ENCODE peak calls at places on chromosomes 2 and 18, in six cellular contexts. A, K, Q, P, B and Y are unnamed samples.

GRCh38 chr2:230762317-230762896 is 49.8 kb downstream of the CAB39 start:
- DNase-seq in A (no peak), K (no peak), Q (no peak), P (no peak), B (peak), Y (peak)

GRCh38 chr2:49616800-49617199 is 462.5 kb upstream of the FSHR start:
- DNase-seq in A (no peak), K (no peak), Q (no peak), P (no peak), B (peak), Y (peak)

GRCh38 chr2:47119001-47119400 is 36.1 kb downstream of the STPG4 start:
- DNase-seq in A (no peak), K (no peak), Q (no peak), P (no peak), B (peak), Y (no peak)

GRCh38 chr2:196176142-196176738 is 4.9 kb upstream of the STK17B start:
- DNase-seq in A (no peak), K (no peak), Q (peak), P (peak), B (no peak), Y (peak)

GRCh38 chr2:38528008-38528442 is 74.7 kb downstream of the HNRNPLL start:
- DNase-seq in A (no peak), K (no peak), Q (no peak), P (peak), B (peak), Y (no peak)

GRCh38 chr2:141994066-141994465 is 136.8 kb downstream of the LRP1B start:
- DNase-seq in A (no peak), K (no peak), Q (no peak), P (no peak), B (no peak), Y (no peak)

GRCh38 chr18:63979409-63979908 is 9.6 kb downstream of the SERPINB8 start:
- DNase-seq in A (no peak), K (peak), Q (peak), P (peak), B (peak), Y (peak)

GRCh38 chr2:70461981-70462876 is 91.4 kb downstream of the TGFA start:
- DNase-seq in A (no peak), K (no peak), Q (no peak), P (no peak), B (no peak), Y (no peak)

GRCh38 chr2:46827274-46827930 is 88.2 kb downstream of the MCFD2 start:
- DNase-seq in A (no peak), K (no peak), Q (no peak), P (no peak), B (no peak), Y (no peak)

GRCh38 chr2:236040600-236041328 is 127.4 kb downstream of the GBX2 start:
- DNase-seq in A (no peak), K (no peak), Q (no peak), P (no peak), B (no peak), Y (no peak)

GRCh38 chr2:169806586-169806985 is 7.9 kb downstream of the SSB start:
- DNase-seq in A (no peak), K (no peak), Q (no peak), P (no peak), B (no peak), Y (no peak)

GRCh38 chr2:25098558-25099486 is 56.9 kb downstream of the EFR3B start:
- DNase-seq in A (no peak), K (no peak), Q (no peak), P (no peak), B (peak), Y (no peak)

GRCh38 chr2:96903318-96903717 is 33.4 kb upstream of the SEMA4C start:
- DNase-seq in A (no peak), K (no peak), Q (no peak), P (no peak), B (no peak), Y (no peak)

GRCh38 chr2:71606244-71606643 is 152.9 kb downstream of the DYSF start:
- DNase-seq in A (peak), K (no peak), Q (peak), P (no peak), B (no peak), Y (no peak)

GRCh38 chr2:156892449-156893335 is 364.8 kb upstream of the GALNT5 start:
- DNase-seq in A (no peak), K (no peak), Q (no peak), P (peak), B (peak), Y (peak)

GRCh38 chr18:79309572-79310278 is 86.0 kb upstream of the NFATC1 start:
- DNase-seq in A (no peak), K (no peak), Q (no peak), P (no peak), B (no peak), Y (no peak)

GRCh38 chr2:151947524-151948165 is 119.4 kb upstream of the ARL5A start:
- DNase-seq in A (peak), K (no peak), Q (peak), P (peak), B (peak), Y (no peak)

GRCh38 chr2:226477221-226478120 is 322.1 kb downstream of the IRS1 start:
- DNase-seq in A (no peak), K (no peak), Q (no peak), P (no peak), B (peak), Y (no peak)

GRCh38 chr2:139031722-139032121 is 251.5 kb upstream of the NXPH2 start:
- DNase-seq in A (no peak), K (peak), Q (no peak), P (no peak), B (no peak), Y (peak)

GRCh38 chr2:119638891-119639539 is 40.0 kb upstream of the TMEM177 start:
- DNase-seq in A (no peak), K (no peak), Q (no peak), P (no peak), B (peak), Y (no peak)

GRCh38 chr2:20424300-20425290 is 22.3 kb upstream of the RHOB start:
- DNase-seq in A (peak), K (peak), Q (peak), P (peak), B (peak), Y (peak)

GRCh38 chr2:9074930-9075329 is 71.4 kb upstream of the MBOAT2 start:
- DNase-seq in A (no peak), K (no peak), Q (no peak), P (no peak), B (no peak), Y (no peak)

GRCh38 chr2:119223521-119224390 is at the start of gene STEAP3:
- DNase-seq in A (peak), K (peak), Q (peak), P (peak), B (peak), Y (peak)

GRCh38 chr2:151043484-151043883 is 218.2 kb downstream of the RBM43 start:
- DNase-seq in A (no peak), K (no peak), Q (no peak), P (no peak), B (no peak), Y (no peak)

GRCh38 chr2:207113403-207113802 is 52.3 kb downstream of the KLF7 start:
- DNase-seq in A (no peak), K (no peak), Q (no peak), P (no peak), B (no peak), Y (no peak)

GRCh38 chr2:168432100-168432499 is 24.0 kb upstream of the CERS6 start:
- DNase-seq in A (no peak), K (no peak), Q (no peak), P (no peak), B (no peak), Y (no peak)

GRCh38 chr2:162073776-162074578 is at the start of gene DPP4:
- DNase-seq in A (peak), K (no peak), Q (peak), P (peak), B (peak), Y (peak)

GRCh38 chr2:202178342-202178958 is 59.9 kb downstream of the SUMO1 start:
- DNase-seq in A (no peak), K (peak), Q (peak), P (no peak), B (peak), Y (peak)

GRCh38 chr18:49651033-49651432 is 89.2 kb downstream of the LIPG start:
- DNase-seq in A (no peak), K (no peak), Q (peak), P (no peak), B (no peak), Y (no peak)

GRCh38 chr2:14952383-14952782 is 319.9 kb downstream of the LRATD1 start:
- DNase-seq in A (no peak), K (no peak), Q (no peak), P (no peak), B (no peak), Y (no peak)

GRCh38 chr2:115650827-115651226 is 1208.4 kb downstream of the DPP10 start:
- DNase-seq in A (no peak), K (no peak), Q (no peak), P (no peak), B (no peak), Y (no peak)

GRCh38 chr2:239927424-239927981 is 97.6 kb downstream of the NDUFA10 start:
- DNase-seq in A (peak), K (no peak), Q (peak), P (no peak), B (peak), Y (no peak)

GRCh38 chr2:162403884-162404283 is 60.0 kb downstream of the GCA start:
- DNase-seq in A (no peak), K (no peak), Q (no peak), P (no peak), B (peak), Y (no peak)

GRCh38 chr2:143632751-143633374 is 503.6 kb downstream of the ARHGAP15 start:
- DNase-seq in A (no peak), K (no peak), Q (no peak), P (no peak), B (no peak), Y (no peak)

GRCh38 chr2:238238766-238239551 is 879 bp downstream of the HES6 start:
- DNase-seq in A (peak), K (peak), Q (no peak), P (no peak), B (no peak), Y (no peak)

GRCh38 chr2:172674034-172674967 is 61.3 kb upstream of the RAPGEF4 start:
- DNase-seq in A (peak), K (no peak), Q (peak), P (peak), B (peak), Y (peak)

GRCh38 chr2:162475661-162476060 is 131.7 kb downstream of the GCA start:
- DNase-seq in A (no peak), K (no peak), Q (no peak), P (no peak), B (no peak), Y (no peak)

GRCh38 chr2:21155365-21156136 is 31.8 kb downstream of the TDRD15 start:
- DNase-seq in A (no peak), K (no peak), Q (no peak), P (no peak), B (no peak), Y (no peak)

GRCh38 chr18:46398625-46399024 is 258.4 kb downstream of the LOXHD1 start:
- DNase-seq in A (no peak), K (no peak), Q (no peak), P (no peak), B (no peak), Y (no peak)

GRCh38 chr2:186456941-186457340 is 29.1 kb upstream of the ZC3H15 start:
- DNase-seq in A (no peak), K (no peak), Q (no peak), P (no peak), B (peak), Y (no peak)

GRCh38 chr2:186457908-186458307 is 28.2 kb upstream of the ZC3H15 start:
- DNase-seq in A (no peak), K (no peak), Q (no peak), P (no peak), B (no peak), Y (no peak)

GRCh38 chr2:186455613-186456012 is 30.4 kb upstream of the ZC3H15 start:
- DNase-seq in A (no peak), K (no peak), Q (no peak), P (no peak), B (no peak), Y (no peak)

GRCh38 chr2:186460465-186460864 is 25.6 kb upstream of the ZC3H15 start:
- DNase-seq in A (no peak), K (no peak), Q (no peak), P (no peak), B (peak), Y (no peak)

DNA sequence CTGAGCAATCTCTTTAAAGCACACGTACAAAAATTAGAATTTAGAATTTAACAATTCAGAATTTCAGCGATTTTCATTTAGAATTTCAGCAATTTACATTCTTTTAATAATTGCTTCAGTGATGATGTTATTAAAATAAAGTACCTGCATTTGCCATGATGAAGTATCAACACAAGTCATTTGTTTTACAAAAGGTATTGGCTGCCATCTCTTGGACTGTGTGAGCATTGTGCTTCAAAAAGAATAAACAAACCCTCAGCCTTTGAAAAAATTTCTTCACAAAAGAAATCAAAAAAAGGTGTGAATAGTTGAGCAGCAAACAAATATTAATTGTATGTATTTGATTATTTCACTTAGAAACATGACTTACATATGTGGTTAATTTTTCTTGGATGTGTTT is 27.1 kb upstream of the ZC3H15 start:
- DNase-seq in A (no peak), K (no peak), Q (no peak), P (no peak), B (peak), Y (no peak)
- TF ChIP-seq CTCF in A (peak), K (peak), Q (no peak), P (no peak), B (peak), Y (peak)

GRCh38 chr2:224403657-224404056 is 1.8 kb upstream of the FAM124B start:
- DNase-seq in A (no peak), K (no peak), Q (no peak), P (no peak), B (no peak), Y (no peak)

GRCh38 chr2:224398289-224398688 is 3.6 kb downstream of the FAM124B start:
- DNase-seq in A (no peak), K (no peak), Q (no peak), P (no peak), B (no peak), Y (no peak)

GRCh38 chr2:224400174-224400810 is 1.6 kb downstream of the FAM124B start:
- DNase-seq in A (no peak), K (no peak), Q (no peak), P (no peak), B (no peak), Y (no peak)

GRCh38 chr2:224401641-224402342 is at the start of gene FAM124B:
- DNase-seq in A (peak), K (no peak), Q (peak), P (no peak), B (peak), Y (no peak)

GRCh38 chr2:224400886-224401632 is 848 bp downstream of the FAM124B start:
- DNase-seq in A (no peak), K (no peak), Q (no peak), P (no peak), B (no peak), Y (no peak)
- TF ChIP-seq CTCF in A (peak), K (no peak), Q (no peak), P (no peak), B (no peak), Y (no peak)

GRCh38 chr18:58501033-58501432 is 127.9 kb downstream of the ALPK2 start:
- DNase-seq in A (no peak), K (no peak), Q (no peak), P (no peak), B (peak), Y (peak)

GRCh38 chr18:58505181-58505580 is 123.7 kb downstream of the ALPK2 start:
- DNase-seq in A (no peak), K (no peak), Q (no peak), P (no peak), B (no peak), Y (peak)

GRCh38 chr18:58499527-58499926 is 129.4 kb downstream of the ALPK2 start:
- DNase-seq in A (no peak), K (no peak), Q (no peak), P (no peak), B (no peak), Y (no peak)

GRCh38 chr18:58501497-58501896 is 127.4 kb downstream of the ALPK2 start:
- DNase-seq in A (no peak), K (no peak), Q (no peak), P (no peak), B (peak), Y (no peak)

GRCh38 chr18:58502628-58503027 is 126.3 kb downstream of the ALPK2 start:
- DNase-seq in A (no peak), K (no peak), Q (no peak), P (no peak), B (no peak), Y (no peak)
- TF ChIP-seq CTCF in A (no peak), K (no peak), Q (no peak), P (no peak), B (no peak), Y (no peak)

DNA sequence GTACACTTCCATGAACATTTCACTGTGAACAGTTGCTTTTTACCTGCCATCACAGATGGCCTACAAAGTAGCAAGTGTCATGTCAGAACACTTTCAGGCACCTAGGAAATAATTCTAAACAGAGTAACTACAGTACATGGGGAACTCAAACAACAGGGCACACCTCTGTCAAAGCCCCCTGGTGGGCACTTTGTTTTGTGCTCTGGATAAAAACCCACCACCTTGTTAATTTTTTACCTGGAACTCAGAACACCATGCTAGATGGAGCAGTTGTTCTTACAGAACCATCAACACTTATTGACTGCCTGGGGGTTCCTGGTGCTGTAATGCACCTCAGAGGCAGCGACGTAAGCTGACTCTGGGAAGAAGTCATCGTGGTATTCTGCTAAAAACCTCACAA is 2.3 kb downstream of the MSL3B start:
- DNase-seq in A (no peak), K (no peak), Q (no peak), P (no peak), B (no peak), Y (no peak)
- TF ChIP-seq CTCF in A (no peak), K (no peak), Q (no peak), P (peak), B (peak), Y (no peak)

GRCh38 chr2:18265614-18266013 is 294.8 kb downstream of the RDH14 start:
- DNase-seq in A (no peak), K (no peak), Q (no peak), P (no peak), B (no peak), Y (no peak)

GRCh38 chr2:18262601-18263000 is 297.9 kb downstream of the RDH14 start:
- DNase-seq in A (no peak), K (no peak), Q (no peak), P (no peak), B (no peak), Y (no peak)

GRCh38 chr2:18267501-18267900 is 293.0 kb downstream of the RDH14 start:
- DNase-seq in A (no peak), K (no peak), Q (no peak), P (no peak), B (no peak), Y (no peak)

GRCh38 chr2:18268400-18268799 is 292.1 kb downstream of the RDH14 start:
- DNase-seq in A (no peak), K (no peak), Q (no peak), P (no peak), B (no peak), Y (no peak)

DNA sequence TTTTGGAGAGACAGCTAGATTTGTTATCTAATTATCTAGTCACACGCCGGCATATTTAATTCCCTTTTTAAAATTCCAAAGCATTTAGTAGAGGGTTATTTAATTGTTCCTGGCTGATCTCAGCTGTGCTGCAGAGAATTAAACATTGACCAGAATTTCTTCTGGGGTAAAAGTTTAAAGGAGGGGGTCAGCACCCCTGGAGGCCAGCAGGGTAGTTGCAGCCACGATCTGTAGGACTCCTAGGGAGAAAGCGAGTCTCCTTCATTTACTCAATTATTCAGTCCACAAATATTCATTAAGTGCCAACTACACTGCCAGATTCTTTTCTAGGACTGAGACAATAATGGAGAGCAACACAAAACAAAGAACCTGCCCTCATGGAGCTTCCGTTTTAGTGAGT is 294.3 kb downstream of the RDH14 start:
- DNase-seq in A (no peak), K (no peak), Q (no peak), P (no peak), B (no peak), Y (no peak)
- TF ChIP-seq CTCF in A (no peak), K (no peak), Q (no peak), P (no peak), B (peak), Y (no peak)

GRCh38 chr2:86298411-86299390 is 38.7 kb downstream of the REEP1 start:
- DNase-seq in A (no peak), K (no peak), Q (no peak), P (no peak), B (peak), Y (no peak)
- TF ChIP-seq CTCF in A (no peak), K (no peak), Q (peak), P (no peak), B (peak), Y (no peak)

GRCh38 chr2:10083692-10084566 is 3.7 kb upstream of the CYS1 start:
- DNase-seq in A (no peak), K (no peak), Q (no peak), P (peak), B (no peak), Y (no peak)
- TF ChIP-seq CTCF in A (no peak), K (no peak), Q (no peak), P (no peak), B (no peak), Y (no peak)

GRCh38 chr2:173964565-173965371 is 405 bp downstream of the SP3 start:
- DNase-seq in A (peak), K (peak), Q (peak), P (peak), B (peak), Y (peak)
- TF ChIP-seq CTCF in A (no peak), K (no peak), Q (no peak), P (no peak), B (no peak), Y (no peak)